ENCODE peak calls at places on chromosomes 1 and 21, in eight cellular contexts. K is nucleus accumbens, V is thoracic aorta, A is prostate gland, H is NCI-H345, F is NCI-H1436, Q is hippocampal formation, D is right atrium auricular region. B is an unnamed sample.

GRCh38 chr1:178921499-178921898 is 50.6 kb upstream of the ANGPTL1 start:
- DNase-seq in A (no peak), V (no peak), F (no peak), Q (no peak), H (no peak), D (no peak), K (no peak), B (no peak)

GRCh38 chr1:36123357-36123756 is 1.7 kb downstream of the COL8A2 start:
- DNase-seq in V (no peak), F (no peak), A (no peak), Q (no peak), H (no peak), K (no peak), D (no peak), B (no peak)

GRCh38 chr1:245876586-245876985 is 630.5 kb downstream of the SMYD3 start:
- DNase-seq in D (no peak), H (no peak), V (no peak), F (no peak), K (no peak), Q (no peak), A (no peak), B (no peak)

GRCh38 chr1:59316497-59317128 is 19.7 kb downstream of the FGGY start:
- DNase-seq in K (no peak), Q (no peak), F (no peak), D (no peak), H (no peak), V (no peak), A (no peak), B (no peak)

GRCh38 chr1:167484726-167485125 is 33.6 kb downstream of the CD247 start:
- DNase-seq in D (no peak), K (no peak), Q (no peak), A (no peak), F (no peak), H (no peak), V (no peak), B (no peak)

GRCh38 chr1:154344977-154345837 is 19.9 kb downstream of the ATP8B2 start:
- DNase-seq in V (no peak), K (no peak), Q (no peak), D (no peak), A (no peak), F (no peak), H (no peak), B (no peak)

GRCh38 chr1:27527857-27528700 is 38.1 kb upstream of the WASF2 start:
- DNase-seq in H (peak), V (no peak), A (peak), D (no peak), Q (peak), F (peak), K (peak), B (peak)

GRCh38 chr1:24290933-24291487 is 28.1 kb upstream of the GRHL3 start:
- DNase-seq in K (no peak), F (no peak), Q (no peak), D (no peak), A (no peak), V (no peak), H (no peak), B (no peak)

GRCh38 chr1:109763646-109764415 is at the start of gene EPS8L3:
- DNase-seq in D (no peak), V (no peak), Q (no peak), A (no peak), F (no peak), H (no peak), K (no peak), B (no peak)

GRCh38 chr1:155010211-155010918 is 7.8 kb downstream of the ZBTB7B start:
- DNase-seq in H (no peak), A (no peak), Q (no peak), F (no peak), V (no peak), K (no peak), D (no peak), B (no peak)

GRCh38 chr1:169711469-169712308 is at the start of gene SELL:
- DNase-seq in H (peak), F (peak), D (peak), V (no peak), A (peak), K (peak), Q (peak), B (peak)

GRCh38 chr1:83692524-83693336 is 306.2 kb downstream of the TTLL7 start:
- DNase-seq in D (no peak), Q (no peak), A (no peak), V (no peak), H (peak), F (peak), K (no peak), B (no peak)

GRCh38 chr21:28427356-28428022 is 565.2 kb downstream of the LTN1 start:
- DNase-seq in V (no peak), A (no peak), K (no peak), H (no peak), F (no peak), Q (no peak), D (no peak), B (no peak)

GRCh38 chr1:67650061-67650460 is 34.9 kb upstream of the GADD45A start:
- DNase-seq in D (no peak), A (no peak), F (no peak), V (no peak), K (no peak), H (no peak), Q (no peak), B (no peak)

GRCh38 chr1:85560305-85560704 is 20.3 kb upstream of the CCN1 start:
- DNase-seq in V (no peak), K (no peak), F (no peak), D (no peak), A (no peak), H (no peak), Q (no peak), B (no peak)

GRCh38 chr1:162663086-162663485 is 30.8 kb downstream of the DDR2 start:
- DNase-seq in D (no peak), H (no peak), Q (no peak), F (no peak), K (no peak), V (no peak), A (no peak), B (no peak)

B was measured in NCI-H1105.